ENCODE peak calls at places on chromosomes 16 and 17, in nine cellular contexts. R, U, L, N, S, C, X, Y and G are unnamed samples.

GRCh38 chr16:24838554-24839266 is 7.1 kb upstream of the SLC5A11 start:
- DNase-seq in R (peak; percentile 73), U (peak; percentile 25), L (no peak), N (no peak), S (peak; percentile 19), C (no peak), X (no peak), Y (no peak), G (no peak)

GRCh38 chr17:59074494-59074893 is 32.2 kb downstream of the TRIM37 start:
- DNase-seq in R (peak; percentile 51), U (no peak), L (no peak), N (no peak), S (no peak), C (no peak), X (no peak), Y (no peak), G (no peak)

GRCh38 chr16:84751241-84751640 is 51.4 kb downstream of the USP10 start:
- DNase-seq in R (no peak), U (peak; percentile 48), L (no peak), N (peak; percentile 64), S (no peak), C (no peak), X (no peak), Y (no peak), G (no peak)

GRCh38 chr17:41304091-41304490 is 1.4 kb upstream of the KRTAP29-1 start:
- DNase-seq in R (no peak), U (no peak), L (no peak), N (no peak), S (no peak), C (no peak), X (no peak), Y (no peak), G (no peak)

GRCh38 chr17:32383926-32384434 is 34.0 kb downstream of the ZNF207 start:
- DNase-seq in R (no peak), U (no peak), L (no peak), N (no peak), S (no peak), C (no peak), X (no peak), Y (no peak), G (no peak)

GRCh38 chr17:3981455-3981854 is 17.2 kb upstream of the ATP2A3 start:
- DNase-seq in R (no peak), U (no peak), L (peak; percentile 11), N (no peak), S (no peak), C (no peak), X (peak; percentile 48), Y (no peak), G (no peak)

GRCh38 chr16:75256871-75257343 is 5.5 kb upstream of the BCAR1 start:
- DNase-seq in R (peak; percentile 72), U (no peak), L (peak; percentile 86), N (no peak), S (peak; percentile 7), C (no peak), X (no peak), Y (no peak), G (peak; percentile 69)

GRCh38 chr17:63151981-63152523 is 186.0 kb downstream of the TANC2 start:
- DNase-seq in R (peak; percentile 73), U (no peak), L (no peak), N (no peak), S (no peak), C (no peak), X (no peak), Y (no peak), G (no peak)

GRCh38 chr17:40203131-40203530 is 16.0 kb upstream of the WIPF2 start:
- DNase-seq in R (no peak), U (no peak), L (no peak), N (no peak), S (no peak), C (no peak), X (no peak), Y (no peak), G (no peak)

GRCh38 chr17:39164675-39165143 is 1.3 kb downstream of the ARL5C start:
- DNase-seq in R (peak; percentile 94), U (peak; percentile 84), L (peak; percentile 98), N (no peak), S (peak; percentile 81), C (peak; percentile 74), X (peak; percentile 90), Y (peak; percentile 53), G (peak; percentile 88)

GRCh38 chr17:35536664-35537160 is 766 bp downstream of the SLFN12L start:
- DNase-seq in R (no peak), U (no peak), L (no peak), N (no peak), S (no peak), C (no peak), X (no peak), Y (no peak), G (no peak)

GRCh38 chr17:58329808-58330543 is 1.4 kb upstream of the TSPOAP1 start:
- DNase-seq in R (no peak), U (no peak), L (no peak), N (no peak), S (no peak), C (no peak), X (no peak), Y (peak; percentile 85), G (no peak)

GRCh38 chr17:68378202-68379149 is 78.8 kb downstream of the WIPI1 start:
- DNase-seq in R (peak; percentile 82), U (peak; percentile 61), L (peak; percentile 26), N (peak; percentile 99), S (peak; percentile 89), C (peak; percentile 87), X (peak; percentile 95), Y (no peak), G (peak; percentile 96)

GRCh38 chr17:34717092-34717491 is 137.7 kb downstream of the TMEM132E start:
- DNase-seq in R (no peak), U (no peak), L (no peak), N (no peak), S (no peak), C (no peak), X (no peak), Y (no peak), G (no peak)

GRCh38 chr16:29760567-29761279 is 14.9 kb upstream of the C16orf54 start:
- DNase-seq in R (no peak), U (peak; percentile 71), L (no peak), N (no peak), S (no peak), C (no peak), X (no peak), Y (no peak), G (peak; percentile 69)

GRCh38 chr17:8176197-8176940 is at the start of gene TMEM107:
- DNase-seq in R (peak; percentile 75), U (peak; percentile 94), L (peak; percentile 87), N (no peak), S (no peak), C (peak; percentile 72), X (peak; percentile 94), Y (peak; percentile 69), G (peak; percentile 98)

GRCh38 chr16:2912330-2913199 is 834 bp downstream of the FLYWCH1 start:
- DNase-seq in R (peak; percentile 75), U (peak; percentile 47), L (peak; percentile 47), N (no peak), S (no peak), C (no peak), X (peak; percentile 76), Y (no peak), G (peak; percentile 83)

GRCh38 chr17:75693500-75694481 is 26.7 kb downstream of the SAP30BP start:
- DNase-seq in R (peak; percentile 94), U (no peak), L (peak; percentile 85), N (peak; percentile 92), S (no peak), C (peak; percentile 99), X (peak; percentile 81), Y (no peak), G (peak; percentile 76)

GRCh38 chr16:85017151-85017550 is 5.8 kb upstream of the ZDHHC7 start:
- DNase-seq in R (peak; percentile 72), U (no peak), L (no peak), N (no peak), S (no peak), C (no peak), X (no peak), Y (peak; percentile 19), G (no peak)

GRCh38 chr16:67397812-67398545 is 4.7 kb upstream of the TPPP3 start:
- DNase-seq in R (no peak), U (no peak), L (no peak), N (no peak), S (no peak), C (no peak), X (no peak), Y (no peak), G (no peak)
- H3K27ac ChIP-seq in R (no peak overlapping the region), U (no peak overlapping the region), L (no peak overlapping the region), N (peak overlapping the region; percentile 66), S (no peak overlapping the region), C (peak overlapping the region; percentile 86), X (peak overlapping the region; percentile 63), Y (no peak overlapping the region), G (no peak overlapping the region)

GRCh38 chr17:6461792-6462524 is 17.7 kb downstream of the PIMREG start:
- DNase-seq in R (no peak), U (no peak), L (no peak), N (no peak), S (no peak), C (no peak), X (no peak), Y (no peak), G (peak; percentile 2)
- H3K4me1 ChIP-seq in R (peaks cover 3% of the 10 kb centered on the region), U (no peaks in the 10 kb centered on the region), L (peaks cover 3% of the 10 kb centered on the region), N (no peaks in the 10 kb centered on the region), S (no peaks in the 10 kb centered on the region), C (no peaks in the 10 kb centered on the region), X (no peaks in the 10 kb centered on the region), Y (peaks cover 12% of the 10 kb centered on the region), G (no peaks in the 10 kb centered on the region)

GRCh38 chr17:43939886-43940285 is 2.4 kb downstream of the PPY start:
- DNase-seq in R (no peak), U (no peak), L (no peak), N (no peak), S (no peak), C (no peak), X (no peak), Y (no peak), G (no peak)
- TF ChIP-seq CTCF in R (no peak), U (no peak), L (no peak), N (no peak), S (no peak), C (no peak), X (no peak), Y (no peak), G (no peak)

GRCh38 chr17:1808649-1809048 is 21.1 kb downstream of the SMYD4 start:
- DNase-seq in R (no peak), U (no peak), L (no peak), N (no peak), S (no peak), C (no peak), X (no peak), Y (no peak), G (no peak)

GRCh38 chr17:1813088-1813487 is 16.6 kb downstream of the SMYD4 start:
- DNase-seq in R (peak; percentile 45), U (no peak), L (no peak), N (no peak), S (no peak), C (no peak), X (no peak), Y (no peak), G (no peak)

DNA sequence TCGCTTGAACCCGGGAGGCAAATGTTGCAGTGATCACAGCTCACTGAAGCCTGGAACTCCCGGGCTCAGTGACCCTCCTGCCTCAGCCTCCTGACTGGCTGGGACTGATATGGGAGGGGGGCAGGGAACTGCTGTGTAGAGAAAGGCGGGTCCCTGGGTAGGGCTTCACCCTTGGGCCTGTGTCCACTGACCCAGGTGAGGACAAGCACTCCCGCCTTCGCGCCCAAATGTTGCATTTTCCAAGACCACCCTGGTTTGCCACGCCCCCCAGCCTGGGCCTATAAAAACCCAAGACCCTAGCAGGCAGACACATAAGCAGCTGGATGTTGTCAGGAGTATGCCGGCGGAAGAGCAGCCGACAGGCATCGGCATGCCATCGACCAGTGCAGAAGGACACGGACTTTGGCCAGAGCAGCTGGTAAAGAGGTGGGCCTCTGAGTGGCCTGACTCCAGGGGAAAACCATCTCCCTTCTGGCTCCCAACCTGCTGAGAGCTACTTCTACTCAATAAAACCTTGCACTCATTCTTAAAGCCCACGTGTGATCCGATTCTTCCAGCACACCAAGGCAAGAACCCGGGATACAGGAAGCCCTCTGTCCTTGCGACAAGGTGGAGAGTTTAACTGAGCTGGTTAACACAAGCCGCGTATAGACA is 19.1 kb downstream of the SMYD4 start:
- DNase-seq in R (no peak), U (no peak), L (no peak), N (no peak), S (no peak), C (no peak), X (no peak), Y (no peak), G (no peak)
- H3K27ac ChIP-seq in R (no peak overlapping the region), U (no peak overlapping the region), L (no peak overlapping the region), N (no peak overlapping the region), S (no peak overlapping the region), C (no peak overlapping the region), X (no peak overlapping the region), Y (no peak overlapping the region), G (no peak overlapping the region)